ENCODE peak calls at places on chromosomes 5 and 9, in seven cellular contexts. Y is AG04450; Q is HFFc6; F is activated CD8-positive, alpha-beta memory T cell treated with anti-CD3 and anti-CD28 coated beads, Interleukin-2, amount 50 U/mL, for 48 hours; D is brain microvascular endothelial cell; H is GDM1; N is GM12891. G is an unnamed sample.

GRCh38 chr9:85741112-85741874 is 461 bp downstream of the AGTPBP1 start:
- DNase-seq in D (no peak), H (no peak), N (peak; percentile 36), F (peak; percentile 79), Q (no peak), Y (no peak), G (peak; percentile 41)

GRCh38 chr5:73393606-73394489 is 54.7 kb downstream of the FOXD1 start:
- DNase-seq in N (no peak), D (no peak), Q (no peak), H (no peak), F (no peak), Y (no peak), G (no peak)

GRCh38 chr5:102036927-102037326 is 259.2 kb downstream of the SLCO4C1 start:
- DNase-seq in Q (no peak), H (no peak), N (no peak), F (no peak), Y (no peak), D (no peak), G (no peak)

GRCh38 chr5:93582677-93583524 is at the start of gene NR2F1:
- DNase-seq in N (no peak), D (peak; percentile 99), H (no peak), Y (peak; percentile 99), F (no peak), Q (peak; percentile 94), G (peak; percentile 89)

GRCh38 chr5:133179405-133179804 is 127.6 kb downstream of the HSPA4 start:
- DNase-seq in Q (no peak), N (no peak), H (no peak), Y (no peak), D (no peak), F (no peak), G (no peak)

GRCh38 chr9:76373173-76373771 is 21.0 kb downstream of the RFK start:
- DNase-seq in D (peak; percentile 35), N (no peak), F (no peak), H (no peak), Q (no peak), Y (peak; percentile 46), G (no peak)

GRCh38 chr5:53782620-53783019 is 222.2 kb downstream of the NDUFS4 start:
- DNase-seq in Q (no peak), F (no peak), D (no peak), N (no peak), H (no peak), Y (no peak), G (no peak)

GRCh38 chr9:131999692-132000551 is 79.7 kb downstream of the MED27 start:
- DNase-seq in H (no peak), Y (peak; percentile 45), N (no peak), D (peak; percentile 80), F (no peak), Q (peak; percentile 85), G (no peak)

GRCh38 chr9:75185585-75186170 is 97.4 kb downstream of the OSTF1 start:
- DNase-seq in Y (no peak), N (no peak), F (peak; percentile 63), Q (peak; percentile 29), D (peak; percentile 40), H (peak; percentile 40), G (peak; percentile 8)

GRCh38 chr9:5671711-5672353 is 42.9 kb downstream of the RIC1 start:
- DNase-seq in N (no peak), Q (no peak), D (no peak), H (no peak), F (no peak), Y (no peak), G (peak; percentile 14)

GRCh38 chr5:94524841-94525697 is 93.3 kb downstream of the KIAA0825 start:
- DNase-seq in Q (peak; percentile 18), H (peak; percentile 32), N (no peak), Y (no peak), D (peak; percentile 30), F (no peak), G (peak; percentile 9)

GRCh38 chr5:83368317-83368716 is 103.2 kb upstream of the VCAN start:
- DNase-seq in H (no peak), N (no peak), Y (peak; percentile 36), D (peak; percentile 57), Q (peak; percentile 19), F (no peak), G (no peak)

GRCh38 chr5:17079562-17079961 is 137.9 kb upstream of the BASP1 start:
- DNase-seq in F (no peak), N (no peak), Y (no peak), Q (no peak), D (no peak), H (no peak), G (no peak)

GRCh38 chr9:65444943-65445342 is 159.9 kb upstream of the FOXD4L5 start:
- DNase-seq in F (no peak), Y (no peak), D (no peak), Q (no peak), N (no peak), H (no peak), G (no peak)

GRCh38 chr5:180970336-180970735 is 18.3 kb upstream of the BTNL3 start:
- DNase-seq in H (no peak), D (no peak), Q (no peak), F (no peak), Y (no peak), N (no peak), G (no peak)

GRCh38 chr5:73908440-73908839 is 282.4 kb downstream of the ARHGEF28 start:
- DNase-seq in N (no peak), Q (no peak), Y (no peak), H (no peak), F (no peak), D (no peak), G (no peak)

GRCh38 chr5:76867827-76868693 is 18.2 kb downstream of the S100Z start:
- DNase-seq in Q (peak; percentile 60), H (peak; percentile 38), Y (peak; percentile 47), F (peak; percentile 65), D (peak; percentile 75), N (peak; percentile 25), G (peak; percentile 17)

GRCh38 chr9:127635198-127635735 is 23.2 kb downstream of the STXBP1 start:
- DNase-seq in N (no peak), D (no peak), H (no peak), Q (no peak), Y (no peak), F (no peak), G (no peak)

GRCh38 chr9:69076550-69076949 is 41.0 kb downstream of the FXN start:
- DNase-seq in Q (no peak), H (no peak), F (no peak), D (no peak), Y (no peak), N (no peak), G (no peak)

GRCh38 chr9:133140606-133141005 is 19.6 kb upstream of the RALGDS start:
- DNase-seq in Y (no peak), Q (no peak), D (no peak), H (no peak), N (no peak), F (no peak), G (no peak)